ENCODE peak calls at places on chromosomes 4 and X, in six cellular contexts. One of them, this sample, is unnamed.

GRCh38 chr4:144647095-144647959 is 1.4 kb downstream of the HHIP start:
- DNase-seq in progenitor cell of endocrine pancreas: no peak
- DNase-seq in fibroblast of villous mesenchyme: peak; percentile 10
- DNase-seq in Peyer's patch: no peak
- DNase-seq in MM.1S: no peak
- DNase-seq in sigmoid colon: no peak
- DNase-seq in this sample: no peak

GRCh38 chr4:155703486-155704227 is 37.0 kb downstream of the GUCY1A1 start:
- DNase-seq in fibroblast of villous mesenchyme: no peak
- DNase-seq in MM.1S: no peak
- DNase-seq in sigmoid colon: no peak
- DNase-seq in progenitor cell of endocrine pancreas: no peak
- DNase-seq in Peyer's patch: no peak
- DNase-seq in this sample: no peak

GRCh38 chrX:57445046-57445445 is 146.8 kb upstream of the ZXDB start:
- DNase-seq in MM.1S: no peak
- DNase-seq in progenitor cell of endocrine pancreas: no peak
- DNase-seq in Peyer's patch: no peak
- DNase-seq in sigmoid colon: no peak
- DNase-seq in fibroblast of villous mesenchyme: no peak
- DNase-seq in this sample: no peak

GRCh38 chr4:130210871-130211270 is 1114.9 kb downstream of the C4orf33 start:
- DNase-seq in progenitor cell of endocrine pancreas: no peak
- DNase-seq in MM.1S: no peak
- DNase-seq in Peyer's patch: no peak
- DNase-seq in fibroblast of villous mesenchyme: peak; percentile 31
- DNase-seq in sigmoid colon: no peak
- DNase-seq in this sample: no peak

GRCh38 chr4:113957961-113958360 is 21.5 kb downstream of the ARSJ start:
- DNase-seq in MM.1S: no peak
- DNase-seq in progenitor cell of endocrine pancreas: no peak
- DNase-seq in Peyer's patch: no peak
- DNase-seq in sigmoid colon: no peak
- DNase-seq in fibroblast of villous mesenchyme: peak; percentile 63
- DNase-seq in this sample: no peak

GRCh38 chr4:156547439-156547838 is 424.2 kb downstream of the PDGFC start:
- DNase-seq in sigmoid colon: no peak
- DNase-seq in fibroblast of villous mesenchyme: peak; percentile 86
- DNase-seq in Peyer's patch: no peak
- DNase-seq in progenitor cell of endocrine pancreas: no peak
- DNase-seq in MM.1S: no peak
- DNase-seq in this sample: no peak

GRCh38 chr4:65508169-65508568 is 162.1 kb downstream of the EPHA5 start:
- DNase-seq in progenitor cell of endocrine pancreas: no peak
- DNase-seq in Peyer's patch: no peak
- DNase-seq in MM.1S: no peak
- DNase-seq in fibroblast of villous mesenchyme: peak; percentile 57
- DNase-seq in sigmoid colon: no peak
- DNase-seq in this sample: no peak

GRCh38 chr4:183544109-183544508 is 39.3 kb downstream of the ING2 start:
- DNase-seq in Peyer's patch: no peak
- DNase-seq in fibroblast of villous mesenchyme: no peak
- DNase-seq in sigmoid colon: no peak
- DNase-seq in progenitor cell of endocrine pancreas: no peak
- DNase-seq in MM.1S: no peak
- DNase-seq in this sample: no peak

GRCh38 chr4:158729716-158730559 is 6.7 kb upstream of the PPID start:
- DNase-seq in Peyer's patch: peak; percentile 82
- DNase-seq in progenitor cell of endocrine pancreas: peak; percentile 25
- DNase-seq in fibroblast of villous mesenchyme: peak; percentile 74
- DNase-seq in MM.1S: peak; percentile 59
- DNase-seq in sigmoid colon: peak; percentile 77
- DNase-seq in this sample: no peak

GRCh38 chr4:74364649-74365491 is at the start of gene EREG:
- DNase-seq in sigmoid colon: peak; percentile 65
- DNase-seq in MM.1S: no peak
- DNase-seq in progenitor cell of endocrine pancreas: peak; percentile 20
- DNase-seq in Peyer's patch: peak; percentile 65
- DNase-seq in fibroblast of villous mesenchyme: peak; percentile 20
- DNase-seq in this sample: peak; percentile 84

GRCh38 chrX:19810809-19811208 is 76.6 kb downstream of the SH3KBP1 start:
- DNase-seq in Peyer's patch: no peak
- DNase-seq in fibroblast of villous mesenchyme: peak; percentile 53
- DNase-seq in progenitor cell of endocrine pancreas: no peak
- DNase-seq in sigmoid colon: no peak
- DNase-seq in MM.1S: no peak
- DNase-seq in this sample: no peak

GRCh38 chr4:125826801-125827200 is 512.0 kb downstream of the FAT4 start:
- DNase-seq in sigmoid colon: no peak
- DNase-seq in fibroblast of villous mesenchyme: no peak
- DNase-seq in progenitor cell of endocrine pancreas: no peak
- DNase-seq in MM.1S: no peak
- DNase-seq in Peyer's patch: no peak
- DNase-seq in this sample: no peak

GRCh38 chr4:139907001-139907809 is 241.6 kb downstream of the MGST2 start:
- DNase-seq in progenitor cell of endocrine pancreas: no peak
- DNase-seq in sigmoid colon: no peak
- DNase-seq in Peyer's patch: no peak
- DNase-seq in MM.1S: no peak
- DNase-seq in fibroblast of villous mesenchyme: no peak
- DNase-seq in this sample: no peak

GRCh38 chrX:105837227-105837626 is 14.9 kb downstream of the NRK start:
- DNase-seq in sigmoid colon: peak; percentile 86
- DNase-seq in fibroblast of villous mesenchyme: peak; percentile 64
- DNase-seq in progenitor cell of endocrine pancreas: no peak
- DNase-seq in MM.1S: no peak
- DNase-seq in Peyer's patch: no peak
- DNase-seq in this sample: no peak

GRCh38 chr4:53592128-53592527 is 842 bp upstream of the LNX1 start:
- DNase-seq in fibroblast of villous mesenchyme: peak; percentile 66
- DNase-seq in progenitor cell of endocrine pancreas: no peak
- DNase-seq in Peyer's patch: peak; percentile 73
- DNase-seq in MM.1S: no peak
- DNase-seq in sigmoid colon: no peak
- DNase-seq in this sample: no peak

GRCh38 chr4:14916554-14917304 is 85.6 kb upstream of the CPEB2 start:
- DNase-seq in MM.1S: no peak
- DNase-seq in progenitor cell of endocrine pancreas: no peak
- DNase-seq in sigmoid colon: no peak
- DNase-seq in fibroblast of villous mesenchyme: peak; percentile 11
- DNase-seq in Peyer's patch: no peak
- DNase-seq in this sample: no peak

GRCh38 chr4:140662082-140662869 is 93.5 kb upstream of the UCP1 start:
- DNase-seq in Peyer's patch: no peak
- DNase-seq in fibroblast of villous mesenchyme: peak; percentile 28
- DNase-seq in MM.1S: no peak
- DNase-seq in sigmoid colon: no peak
- DNase-seq in progenitor cell of endocrine pancreas: no peak
- DNase-seq in this sample: no peak

GRCh38 chrX:49838374-49838773 is 9.3 kb downstream of the PAGE4 start:
- DNase-seq in MM.1S: peak; percentile 50
- DNase-seq in Peyer's patch: peak; percentile 49
- DNase-seq in progenitor cell of endocrine pancreas: no peak
- DNase-seq in fibroblast of villous mesenchyme: peak; percentile 17
- DNase-seq in sigmoid colon: no peak
- DNase-seq in this sample: no peak

GRCh38 chr4:148857234-148857972 is 415.2 kb upstream of the NR3C2 start:
- DNase-seq in progenitor cell of endocrine pancreas: no peak
- DNase-seq in sigmoid colon: no peak
- DNase-seq in MM.1S: no peak
- DNase-seq in Peyer's patch: no peak
- DNase-seq in fibroblast of villous mesenchyme: no peak
- DNase-seq in this sample: no peak

GRCh38 chrX:16918979-16919378 is 27.5 kb upstream of the REPS2 start:
- DNase-seq in sigmoid colon: no peak
- DNase-seq in Peyer's patch: no peak
- DNase-seq in MM.1S: no peak
- DNase-seq in fibroblast of villous mesenchyme: no peak
- DNase-seq in progenitor cell of endocrine pancreas: no peak
- DNase-seq in this sample: no peak

GRCh38 chr4:183492791-183493221 is 12.1 kb upstream of the ING2 start:
- DNase-seq in Peyer's patch: no peak
- DNase-seq in progenitor cell of endocrine pancreas: no peak
- DNase-seq in fibroblast of villous mesenchyme: peak; percentile 59
- DNase-seq in MM.1S: no peak
- DNase-seq in sigmoid colon: no peak
- DNase-seq in this sample: no peak

GRCh38 chr4:54547299-54548097 is 110.3 kb upstream of the KIT start:
- DNase-seq in fibroblast of villous mesenchyme: no peak
- DNase-seq in MM.1S: peak; percentile 75
- DNase-seq in sigmoid colon: no peak
- DNase-seq in progenitor cell of endocrine pancreas: no peak
- DNase-seq in Peyer's patch: peak; percentile 49
- DNase-seq in this sample: no peak

GRCh38 chr4:108465886-108466491 is 154.4 kb upstream of the RPL34 start:
- DNase-seq in Peyer's patch: no peak
- DNase-seq in fibroblast of villous mesenchyme: no peak
- DNase-seq in sigmoid colon: no peak
- DNase-seq in progenitor cell of endocrine pancreas: no peak
- DNase-seq in MM.1S: no peak
- DNase-seq in this sample: no peak

GRCh38 chrX:97168646-97169045 is 284.9 kb downstream of the RPA4 start:
- DNase-seq in progenitor cell of endocrine pancreas: no peak
- DNase-seq in fibroblast of villous mesenchyme: no peak
- DNase-seq in sigmoid colon: no peak
- DNase-seq in MM.1S: no peak
- DNase-seq in Peyer's patch: no peak
- DNase-seq in this sample: no peak

DNA sequence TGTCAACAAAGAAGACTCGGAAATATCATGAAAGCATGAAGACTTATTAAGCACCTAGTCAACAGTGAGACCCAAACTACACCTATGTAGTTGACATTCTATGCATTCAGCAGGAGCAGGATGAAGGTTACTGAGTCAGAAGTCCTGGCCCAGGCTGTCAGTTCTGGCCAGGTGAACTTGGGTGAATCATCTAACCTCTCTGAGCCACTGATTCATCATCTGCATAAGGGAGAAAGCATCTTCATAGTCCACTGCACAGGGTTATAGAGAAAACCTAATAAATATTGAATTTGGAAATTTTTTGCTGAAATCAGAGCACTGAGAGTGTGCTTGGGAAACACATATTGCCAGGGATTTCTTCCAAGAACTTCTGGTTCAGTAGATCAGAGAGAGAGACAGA is 296.0 kb upstream of the SFRP2 start:
- DNase-seq in MM.1S: no peak
- DNase-seq in progenitor cell of endocrine pancreas: no peak
- DNase-seq in Peyer's patch: no peak
- DNase-seq in sigmoid colon: no peak
- DNase-seq in fibroblast of villous mesenchyme: no peak
- DNase-seq in this sample: no peak
- TF ChIP-seq CTCF in MM.1S: no peak
- TF ChIP-seq CTCF in progenitor cell of endocrine pancreas: no peak
- TF ChIP-seq CTCF in Peyer's patch: no peak
- TF ChIP-seq CTCF in sigmoid colon: no peak
- TF ChIP-seq CTCF in fibroblast of villous mesenchyme: no peak
- TF ChIP-seq CTCF in this sample: no peak

GRCh38 chr4:68673143-68673542 is 2.7 kb upstream of the UGT2B15 start:
- DNase-seq in progenitor cell of endocrine pancreas: no peak
- DNase-seq in fibroblast of villous mesenchyme: no peak
- DNase-seq in MM.1S: no peak
- DNase-seq in Peyer's patch: no peak
- DNase-seq in sigmoid colon: no peak
- DNase-seq in this sample: no peak
- TF ChIP-seq CTCF in progenitor cell of endocrine pancreas: no peak
- TF ChIP-seq CTCF in fibroblast of villous mesenchyme: no peak
- TF ChIP-seq CTCF in MM.1S: peak; percentile 29
- TF ChIP-seq CTCF in Peyer's patch: no peak
- TF ChIP-seq CTCF in sigmoid colon: no peak
- TF ChIP-seq CTCF in this sample: no peak

DNA sequence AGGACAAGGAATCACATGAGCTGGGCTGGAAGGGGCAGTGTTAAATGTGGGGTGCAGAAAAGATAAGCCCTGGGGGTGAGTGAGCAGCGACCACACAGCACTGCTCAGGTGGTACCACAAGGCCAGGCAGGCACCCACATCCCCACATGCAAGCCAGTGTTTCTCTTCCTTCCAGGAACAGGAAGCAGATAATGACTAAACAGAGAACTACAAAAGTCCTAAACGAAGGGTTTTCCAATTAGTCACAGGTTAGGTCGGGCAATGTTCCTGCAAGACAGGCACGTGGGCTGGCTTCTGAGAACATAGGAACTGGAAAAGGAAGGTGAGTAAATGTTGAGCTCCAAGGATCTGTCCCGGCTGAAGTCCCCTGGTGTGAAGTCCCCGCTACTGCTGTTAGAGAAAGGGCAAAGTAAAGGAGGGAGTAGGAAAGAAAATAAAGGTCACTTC is 19.5 kb downstream of the RELL1 start:
- DNase-seq in Peyer's patch: peak; percentile 86
- DNase-seq in sigmoid colon: no peak
- DNase-seq in progenitor cell of endocrine pancreas: no peak
- DNase-seq in fibroblast of villous mesenchyme: peak; percentile 90
- DNase-seq in MM.1S: no peak
- DNase-seq in this sample: no peak
- TF ChIP-seq CTCF in Peyer's patch: peak; percentile 52
- TF ChIP-seq CTCF in sigmoid colon: no peak
- TF ChIP-seq CTCF in progenitor cell of endocrine pancreas: no peak
- TF ChIP-seq CTCF in fibroblast of villous mesenchyme: peak; percentile 19
- TF ChIP-seq CTCF in MM.1S: no peak
- TF ChIP-seq CTCF in this sample: no peak

DNA sequence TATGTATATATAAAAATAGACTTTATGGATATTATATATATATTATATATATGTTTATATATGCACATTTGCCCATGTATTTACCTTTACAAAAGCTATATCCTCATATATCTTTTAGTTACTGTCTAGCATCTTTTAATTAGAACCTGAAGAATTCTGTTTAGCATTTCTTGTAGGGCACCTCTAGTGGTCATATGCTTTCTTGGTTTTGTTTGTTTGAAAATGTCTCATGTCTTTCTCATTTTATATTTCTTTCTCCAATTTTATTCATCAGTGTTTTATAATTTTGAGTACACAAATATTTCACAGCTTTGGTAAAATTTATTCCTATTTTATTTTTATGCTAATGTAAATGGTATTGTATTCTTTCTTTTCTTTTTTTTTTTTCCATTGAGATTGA is 70.3 kb upstream of the SPIN4 start:
- DNase-seq in MM.1S: no peak
- DNase-seq in fibroblast of villous mesenchyme: no peak
- DNase-seq in sigmoid colon: no peak
- DNase-seq in Peyer's patch: no peak
- DNase-seq in progenitor cell of endocrine pancreas: no peak
- DNase-seq in this sample: no peak
- TF ChIP-seq CTCF in MM.1S: no peak
- TF ChIP-seq CTCF in fibroblast of villous mesenchyme: peak; percentile 7
- TF ChIP-seq CTCF in sigmoid colon: no peak
- TF ChIP-seq CTCF in Peyer's patch: no peak
- TF ChIP-seq CTCF in progenitor cell of endocrine pancreas: peak; percentile 19
- TF ChIP-seq CTCF in this sample: no peak

GRCh38 chrX:143664302-143664701 is 28.4 kb upstream of the SLITRK4 start:
- DNase-seq in sigmoid colon: no peak
- DNase-seq in MM.1S: peak; percentile 50
- DNase-seq in Peyer's patch: no peak
- DNase-seq in progenitor cell of endocrine pancreas: no peak
- DNase-seq in fibroblast of villous mesenchyme: peak; percentile 5
- DNase-seq in this sample: no peak

GRCh38 chrX:143663755-143664154 is 27.9 kb upstream of the SLITRK4 start:
- DNase-seq in MM.1S: no peak
- DNase-seq in sigmoid colon: no peak
- DNase-seq in progenitor cell of endocrine pancreas: no peak
- DNase-seq in fibroblast of villous mesenchyme: no peak
- DNase-seq in Peyer's patch: no peak
- DNase-seq in this sample: no peak

GRCh38 chrX:143661286-143661685 is 25.4 kb upstream of the SLITRK4 start:
- DNase-seq in Peyer's patch: no peak
- DNase-seq in progenitor cell of endocrine pancreas: no peak
- DNase-seq in fibroblast of villous mesenchyme: no peak
- DNase-seq in MM.1S: no peak
- DNase-seq in sigmoid colon: no peak
- DNase-seq in this sample: no peak
- TF ChIP-seq CTCF in Peyer's patch: no peak
- TF ChIP-seq CTCF in progenitor cell of endocrine pancreas: no peak
- TF ChIP-seq CTCF in fibroblast of villous mesenchyme: no peak
- TF ChIP-seq CTCF in MM.1S: no peak
- TF ChIP-seq CTCF in sigmoid colon: no peak
- TF ChIP-seq CTCF in this sample: no peak

This sample was measured in spleen.